ENCODE peak calls at places on chromosomes 1 and 21, in four cellular contexts. I is stimulated activated CD8-positive, alpha-beta memory T cell treated with anti-CD3 and anti-CD28 coated beads, Interleukin-4, amount 100 ng/mL, for 1 hour; F is dermis microvascular lymphatic vessel endothelial cell; Q is astrocyte of the hippocampus. O is an unnamed sample.

GRCh38 chr1:31476891-31477846 is 64.2 kb downstream of the SERINC2 start:
- DNase-seq in I (no peak), F (no peak), Q (no peak), O (peak; percentile 55)

GRCh38 chr1:83545450-83545849 is 453.5 kb downstream of the TTLL7 start:
- DNase-seq in I (no peak), F (no peak), Q (peak; percentile 3), O (peak; percentile 1)

GRCh38 chr1:217857061-217857460 is 225.9 kb downstream of the SPATA17 start:
- DNase-seq in I (no peak), F (no peak), Q (peak; percentile 65), O (no peak)

GRCh38 chr21:39311164-39311563 is 2.3 kb downstream of the BRWD1 start:
- DNase-seq in I (no peak), F (no peak), Q (no peak), O (no peak)

GRCh38 chr1:53025034-53025777 is 36.8 kb upstream of the PODN start:
- DNase-seq in I (no peak), F (no peak), Q (peak; percentile 28), O (peak; percentile 85)

GRCh38 chr1:99849413-99849743 is 783 bp upstream of the AGL start:
- DNase-seq in I (no peak), F (no peak), Q (no peak), O (peak; percentile 22)

GRCh38 chr1:210233495-210234253 is 1.1 kb downstream of the SERTAD4 start:
- DNase-seq in I (no peak), F (no peak), Q (peak; percentile 89), O (peak; percentile 78)

GRCh38 chr1:197675475-197676324 is 99.6 kb downstream of the DENND1B start:
- DNase-seq in I (no peak), F (no peak), Q (peak; percentile 18), O (peak; percentile 16)

GRCh38 chr1:20534659-20535417 is 17.5 kb upstream of the FAM43B start:
- DNase-seq in I (no peak), F (no peak), Q (no peak), O (no peak)

GRCh38 chr1:206489980-206490534 is 17.3 kb upstream of the RASSF5 start:
- DNase-seq in I (peak; percentile 43), F (peak; percentile 31), Q (peak; percentile 89), O (peak; percentile 46)

GRCh38 chr1:99850458-99850974 is 355 bp downstream of the AGL start:
- DNase-seq in I (no peak), F (no peak), Q (no peak), O (peak; percentile 9)

GRCh38 chr21:45528028-45528705 is 14.1 kb downstream of the SLC19A1 start:
- DNase-seq in I (no peak), F (no peak), Q (no peak), O (no peak)

GRCh38 chr1:85707267-85707989 is 805 bp downstream of the ZNHIT6 start:
- DNase-seq in I (no peak), F (no peak), Q (peak; percentile 35), O (peak; percentile 21)

GRCh38 chr21:46098303-46099141 is 610 bp downstream of the COL6A2 start:
- DNase-seq in I (no peak), F (no peak), Q (peak; percentile 54), O (no peak)

GRCh38 chr1:181090653-181091126 is 2.2 kb downstream of the IER5 start:
- DNase-seq in I (no peak), F (no peak), Q (peak; percentile 43), O (no peak)

GRCh38 chr1:10211805-10212405 is 1.5 kb downstream of the KIF1B start:
- DNase-seq in I (no peak), F (no peak), Q (no peak), O (no peak)

GRCh38 chr1:165755393-165756010 is 13.2 kb downstream of the TMCO1 start:
- DNase-seq in I (no peak), F (no peak), Q (no peak), O (no peak)

GRCh38 chr1:224497714-224498573 is 63.3 kb upstream of the WDR26 start:
- DNase-seq in I (peak; percentile 21), F (peak; percentile 74), Q (peak; percentile 86), O (peak; percentile 92)

GRCh38 chr1:101236546-101237228 is at the start of gene S1PR1:
- DNase-seq in I (peak; percentile 53), F (peak; percentile 90), Q (peak; percentile 69), O (peak; percentile 14)

GRCh38 chr1:9449106-9449627 is 90.1 kb upstream of the SLC25A33 start:
- DNase-seq in I (no peak), F (no peak), Q (peak; percentile 66), O (peak; percentile 18)

GRCh38 chr1:96492236-96492635 is 229.3 kb upstream of the PTBP2 start:
- DNase-seq in I (no peak), F (no peak), Q (no peak), O (peak; percentile 33)

GRCh38 chr1:159177273-159177907 is 6.0 kb downstream of the CADM3 start:
- DNase-seq in I (no peak), F (peak; percentile 61), Q (peak; percentile 87), O (peak; percentile 72)

GRCh38 chr1:246513041-246513440 is 6.0 kb upstream of the SMYD3 start:
- DNase-seq in I (no peak), F (no peak), Q (no peak), O (no peak)

GRCh38 chr1:183032122-183032921 is 9.1 kb downstream of the LAMC1 start:
- DNase-seq in I (no peak), F (no peak), Q (peak; percentile 35), O (peak; percentile 53)

GRCh38 chr1:41712687-41713086 is 206.0 kb downstream of the HIVEP3 start:
- DNase-seq in I (no peak), F (no peak), Q (peak; percentile 55), O (peak; percentile 69)

GRCh38 chr1:172941456-172941855 is 109.3 kb downstream of the TNFSF18 start:
- DNase-seq in I (no peak), F (no peak), Q (peak; percentile 59), O (no peak)

GRCh38 chr1:177849130-177849529 is 120.7 kb downstream of the SEC16B start:
- DNase-seq in I (no peak), F (no peak), Q (peak; percentile 28), O (peak; percentile 27)

GRCh38 chr1:111769517-111770146 is 13.9 kb downstream of the DDX20 start:
- DNase-seq in I (peak; percentile 21), F (peak; percentile 48), Q (peak; percentile 76), O (peak; percentile 77)

GRCh38 chr1:119308130-119308529 is 60.5 kb upstream of the HAO2 start:
- DNase-seq in I (no peak), F (no peak), Q (no peak), O (no peak)

GRCh38 chr21:42582422-42583149 is 68.9 kb downstream of the SLC37A1 start:
- DNase-seq in I (no peak), F (no peak), Q (no peak), O (no peak)

GRCh38 chr21:16072692-16073091 is 342.9 kb downstream of the USP25 start:
- DNase-seq in I (no peak), F (no peak), Q (peak; percentile 61), O (no peak)